ENCODE peak calls at places on chromosomes 4 and X, in four cellular contexts. M is HepG2, E is tibial nerve, R is ovary. X is an unnamed sample.

GRCh38 chrX:115460565-115460888 is 100.4 kb upstream of the PLS3 start:
- DNase-seq in R (no peak), E (no peak), M (no peak), X (no peak)

GRCh38 chr4:38088321-38088720 is 128.1 kb downstream of the PTTG2 start:
- DNase-seq in E (no peak), R (no peak), M (no peak), X (no peak)

GRCh38 chr4:47490550-47490949 is 5.5 kb downstream of the ATP10D start:
- DNase-seq in R (no peak), E (no peak), M (peak), X (peak)

GRCh38 chr4:107449611-107450369 is 270.2 kb downstream of the PAPSS1 start:
- DNase-seq in E (no peak), R (no peak), M (no peak), X (no peak)

GRCh38 chr4:118865091-118865708 is 23.5 kb upstream of the SYNPO2 start:
- DNase-seq in R (no peak), M (peak), E (no peak), X (no peak)

GRCh38 chr4:184817494-184818215 is 8.1 kb downstream of the ACSL1 start:
- DNase-seq in R (no peak), E (no peak), M (no peak), X (no peak)

GRCh38 chr4:168978001-168978700 is 31.9 kb downstream of the CBR4 start:
- DNase-seq in R (no peak), E (no peak), M (peak), X (no peak)

GRCh38 chr4:48388504-48389154 is 47.3 kb downstream of the SLAIN2 start:
- DNase-seq in M (no peak), R (no peak), E (no peak), X (no peak)

GRCh38 chr4:2339458-2340271 is 77.8 kb upstream of the MXD4 start:
- DNase-seq in R (no peak), M (no peak), E (no peak), X (no peak)

GRCh38 chrX:22247169-22247568 is 25.5 kb upstream of the CBLL2 start:
- DNase-seq in R (no peak), E (no peak), M (no peak), X (no peak)

GRCh38 chr4:83708500-83709175 is 172.7 kb downstream of the GPAT3 start:
- DNase-seq in E (no peak), R (no peak), M (no peak), X (no peak)

GRCh38 chrX:63128509-63128908 is 222.6 kb downstream of the SPIN4 start:
- DNase-seq in E (no peak), M (peak), R (no peak), X (no peak)

GRCh38 chrX:37455381-37455780 is 106.2 kb downstream of the PRRG1 start:
- DNase-seq in R (no peak), E (no peak), M (no peak), X (no peak)

GRCh38 chr4:89056292-89056952 is 563 bp downstream of the FAM13A start:
- DNase-seq in E (no peak), M (no peak), R (no peak), X (no peak)

GRCh38 chr4:89054627-89055026 is 2.4 kb downstream of the FAM13A start:
- DNase-seq in E (no peak), M (no peak), R (no peak), X (no peak)

GRCh38 chr4:89055157-89056080 is 1.6 kb downstream of the FAM13A start:
- DNase-seq in E (no peak), M (no peak), R (no peak), X (no peak)

DNA sequence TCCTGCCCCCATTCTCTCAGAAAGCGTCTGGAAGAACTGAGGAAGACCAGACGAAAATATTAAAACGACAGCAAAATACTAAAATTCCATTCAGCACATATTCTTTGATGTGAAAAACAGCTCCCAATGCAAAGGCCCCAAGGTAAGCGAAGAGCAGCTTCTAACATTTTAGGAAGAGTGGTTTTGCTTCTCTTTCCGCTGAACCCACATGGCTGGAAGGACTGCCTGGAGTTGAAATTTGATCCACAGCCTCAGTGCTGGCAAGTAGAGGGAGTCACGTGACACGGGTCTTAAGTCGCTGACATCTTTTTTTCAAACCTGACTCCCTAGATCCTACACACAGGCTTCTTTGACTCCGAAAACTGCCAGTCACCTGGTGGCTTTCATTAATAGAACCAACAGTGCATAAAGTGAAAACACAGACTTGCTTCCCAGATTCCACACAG is at the start of gene FAM13A:
- DNase-seq in E (peak), R (peak), M (peak), X (peak)
- TF ChIP-seq POLR2A in E (no peak), R (no peak), M (no peak), X (peak)

GRCh38 chrX:38880460-38880859 is 79.2 kb downstream of the MID1IP1 start:
- DNase-seq in M (peak), E (no peak), R (no peak), X (no peak)

GRCh38 chrX:38879631-38880220 is 78.5 kb downstream of the MID1IP1 start:
- DNase-seq in R (no peak), M (no peak), E (no peak), X (no peak)

GRCh38 chrX:38881066-38881465 is 79.8 kb downstream of the MID1IP1 start:
- DNase-seq in R (no peak), E (no peak), M (no peak), X (no peak)

GRCh38 chrX:38881727-38882126 is 80.5 kb downstream of the MID1IP1 start:
- DNase-seq in E (no peak), R (no peak), M (no peak), X (no peak)

GRCh38 chrX:38878674-38879375 is 77.6 kb downstream of the MID1IP1 start:
- DNase-seq in M (no peak), E (no peak), R (no peak), X (no peak)
- H3K4me3 ChIP-seq in M (no peak), E (no peak), R (no peak), X (no peak)

GRCh38 chr4:45897934-45898585 is 225.8 kb downstream of the GABRG1 start:
- DNase-seq in M (no peak), R (no peak), E (no peak), X (no peak)
- TF ChIP-seq CTCF in M (no peak), R (no peak), E (no peak), X (no peak)

DNA sequence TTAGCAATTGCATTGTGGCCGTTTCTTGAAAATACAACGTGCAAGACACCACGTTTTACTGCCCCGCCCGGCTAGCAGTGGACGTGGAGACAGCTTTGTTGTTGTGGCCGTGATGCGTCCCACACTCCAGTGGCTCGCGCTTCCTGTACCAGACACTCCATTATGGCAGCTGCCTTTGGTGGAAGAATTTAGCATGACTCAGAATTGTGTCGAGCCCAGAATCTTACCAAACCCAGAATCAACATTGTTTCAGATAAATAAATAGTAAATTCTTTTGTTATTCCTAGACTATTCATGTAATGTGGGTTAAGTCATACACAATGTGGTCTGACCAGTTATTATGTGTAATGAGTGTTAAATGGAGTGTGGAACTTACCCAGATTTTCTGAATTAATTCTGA is 25.3 kb upstream of the S100P start:
- DNase-seq in R (no peak), M (no peak), E (no peak), X (no peak)
- TF ChIP-seq POLR2A in R (no peak), M (no peak), E (no peak), X (no peak)